ENCODE peak calls at places on chromosomes 7 and 10, in eight cellular contexts. C is endothelial cell; K is AG10803; Z is Peyer's patch; B is cardiac muscle cell; O is body of pancreas; P is type B pancreatic cell; Q is CD8-positive, alpha-beta T cell. S is an unnamed sample.

GRCh38 chr10:87935290-87936141 is 72.1 kb downstream of the PTEN start:
- DNase-seq in C (no peak), K (peak), Z (no peak), B (peak), O (no peak), P (no peak), Q (no peak), S (no peak)

GRCh38 chr10:103855424-103855823 is at the start of gene SH3PXD2A:
- DNase-seq in C (peak), K (peak), Z (no peak), B (peak), O (no peak), P (no peak), Q (no peak), S (no peak)

GRCh38 chr10:43210556-43210955 is 56.3 kb downstream of the RASGEF1A start:
- DNase-seq in C (no peak), K (no peak), Z (no peak), B (no peak), O (no peak), P (no peak), Q (no peak), S (no peak)

GRCh38 chr7:85829817-85830432 is 643.1 kb upstream of the SEMA3D start:
- DNase-seq in C (no peak), K (peak), Z (no peak), B (peak), O (no peak), P (no peak), Q (no peak), S (no peak)

GRCh38 chr7:16548428-16548827 is 21.8 kb downstream of the LRRC72 start:
- DNase-seq in C (no peak), K (no peak), Z (no peak), B (no peak), O (no peak), P (no peak), Q (no peak), S (no peak)

GRCh38 chr7:40850017-40850416 is 715.2 kb downstream of the SUGCT start:
- DNase-seq in C (no peak), K (peak), Z (no peak), B (no peak), O (no peak), P (no peak), Q (no peak), S (no peak)

GRCh38 chr7:38310601-38311057 is 37.2 kb upstream of the TARP start:
- DNase-seq in C (no peak), K (no peak), Z (no peak), B (peak), O (no peak), P (no peak), Q (no peak), S (no peak)

GRCh38 chr7:124893140-124893810 is 36.4 kb downstream of the POT1 start:
- DNase-seq in C (no peak), K (no peak), Z (no peak), B (no peak), O (no peak), P (no peak), Q (no peak), S (no peak)

GRCh38 chr7:409344-410281 is 110.0 kb downstream of the PDGFA start:
- DNase-seq in C (no peak), K (no peak), Z (no peak), B (no peak), O (no peak), P (no peak), Q (no peak), S (no peak)

GRCh38 chr7:128148676-128149075 is 92.4 kb upstream of the LEP start:
- DNase-seq in C (no peak), K (no peak), Z (no peak), B (peak), O (no peak), P (no peak), Q (no peak), S (no peak)

GRCh38 chr10:18229839-18230238 is 89.6 kb downstream of the CACNB2 start:
- DNase-seq in C (no peak), K (peak), Z (no peak), B (no peak), O (no peak), P (no peak), Q (no peak), S (no peak)

GRCh38 chr7:381211-382117 is 91.5 kb downstream of the FOXL3 start:
- DNase-seq in C (no peak), K (no peak), Z (peak), B (no peak), O (peak), P (peak), Q (peak), S (no peak)

GRCh38 chr10:48332166-48332870 is 25.8 kb downstream of the MAPK8 start:
- DNase-seq in C (no peak), K (no peak), Z (no peak), B (no peak), O (no peak), P (no peak), Q (no peak), S (no peak)

GRCh38 chr7:2734084-2734601 is 46.1 kb downstream of the AMZ1 start:
- DNase-seq in C (no peak), K (no peak), Z (no peak), B (no peak), O (no peak), P (peak), Q (no peak), S (no peak)

GRCh38 chr10:51109821-51110533 is 35.7 kb downstream of the PRKG1 start:
- DNase-seq in C (no peak), K (peak), Z (no peak), B (peak), O (no peak), P (no peak), Q (no peak), S (no peak)

GRCh38 chr7:125059861-125060456 is 130.3 kb upstream of the POT1 start:
- DNase-seq in C (no peak), K (peak), Z (no peak), B (peak), O (no peak), P (no peak), Q (no peak), S (no peak)

GRCh38 chr10:64753516-64753915 is 1232.3 kb downstream of the REEP3 start:
- DNase-seq in C (no peak), K (no peak), Z (no peak), B (no peak), O (no peak), P (no peak), Q (no peak), S (no peak)

GRCh38 chr7:74214816-74215630 is 5.2 kb downstream of the LAT2 start:
- DNase-seq in C (no peak), K (no peak), Z (no peak), B (no peak), O (no peak), P (no peak), Q (no peak), S (no peak)

GRCh38 chr10:33116293-33116697 is 158.3 kb upstream of the ITGB1 start:
- DNase-seq in C (peak), K (peak), Z (no peak), B (peak), O (peak), P (no peak), Q (peak), S (no peak)

GRCh38 chr7:19677201-19677600 is 31.6 kb downstream of the POLR1F start:
- DNase-seq in C (no peak), K (peak), Z (no peak), B (peak), O (no peak), P (no peak), Q (no peak), S (no peak)

GRCh38 chr7:79286181-79286580 is 167.3 kb downstream of the MAGI2 start:
- DNase-seq in C (no peak), K (no peak), Z (no peak), B (no peak), O (no peak), P (no peak), Q (no peak), S (no peak)

GRCh38 chr10:114359041-114359952 is 45.0 kb downstream of the AFAP1L2 start:
- DNase-seq in C (no peak), K (no peak), Z (no peak), B (no peak), O (no peak), P (no peak), Q (no peak), S (no peak)

GRCh38 chr10:73905256-73906018 is 5.5 kb upstream of the PLAU start:
- DNase-seq in C (no peak), K (no peak), Z (no peak), B (no peak), O (no peak), P (no peak), Q (no peak), S (no peak)

DNA sequence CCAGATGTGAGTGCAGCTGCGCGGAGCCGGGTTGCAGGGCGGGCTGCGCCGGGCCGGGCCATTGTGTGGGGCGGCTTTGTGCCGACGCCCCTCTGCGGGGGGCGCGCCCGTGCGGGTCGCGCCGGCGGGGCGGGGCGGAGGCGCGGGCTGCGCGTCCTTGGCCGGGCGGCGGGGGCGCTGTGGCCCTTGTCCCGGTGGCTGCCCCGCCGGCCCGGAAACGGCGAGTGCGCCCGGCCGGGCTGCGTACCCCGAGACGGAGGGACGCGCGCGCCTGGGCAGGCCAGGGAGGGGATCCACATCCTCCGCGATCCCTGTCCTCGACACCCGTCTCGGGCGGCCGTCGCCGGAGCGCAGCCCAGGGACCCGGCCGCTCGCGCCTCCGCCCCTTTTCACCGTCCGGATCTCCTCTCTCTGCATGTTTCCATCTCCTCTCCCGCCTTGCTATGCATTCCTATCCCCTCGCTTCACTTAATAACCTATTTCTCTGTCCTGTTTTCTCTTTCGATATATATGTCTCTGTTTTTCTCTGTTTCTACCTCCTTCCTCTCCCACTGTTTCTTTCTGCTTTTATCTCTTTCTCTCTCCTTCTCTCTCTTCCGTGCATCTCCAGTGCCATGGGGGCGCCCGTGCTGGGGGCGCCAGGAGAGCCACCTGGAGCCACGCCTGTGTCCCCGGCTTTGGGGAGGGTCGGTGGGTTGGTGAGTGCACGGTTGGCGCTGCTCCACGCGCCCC is 765 bp downstream of the PFKFB3 start:
- DNase-seq in C (peak), K (peak), Z (peak), B (peak), O (peak), P (peak), Q (peak), S (peak)
- TF ChIP-seq CTCF in C (no peak), K (no peak), Z (peak), B (no peak), O (peak), P (peak), Q (no peak), S (peak)

GRCh38 chr10:5766189-5766588 is 47.0 kb downstream of the GDI2 start:
- DNase-seq in C (no peak), K (no peak), Z (no peak), B (no peak), O (no peak), P (no peak), Q (no peak), S (no peak)
- TF ChIP-seq CTCF in C (no peak), K (no peak), Z (no peak), B (no peak), O (no peak), P (no peak), Q (no peak), S (no peak)

DNA sequence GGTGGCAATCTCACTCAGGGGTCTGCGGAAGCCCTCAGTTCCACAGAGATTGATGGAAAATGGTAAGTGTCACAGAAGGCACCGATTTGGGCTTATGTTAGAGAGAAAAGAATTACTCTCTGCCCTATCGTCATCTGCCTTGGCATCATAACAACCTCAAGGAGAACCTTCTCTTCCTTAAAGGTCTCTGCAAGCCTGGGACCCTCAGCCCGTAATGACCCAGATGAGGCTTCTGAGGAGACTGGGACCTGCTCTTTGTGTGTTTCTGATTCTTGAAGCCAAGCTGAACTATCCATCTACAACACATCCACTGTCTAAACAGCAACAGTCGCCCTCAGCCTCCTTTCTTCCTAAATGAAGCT is 263.1 kb upstream of the AOAH start:
- DNase-seq in C (no peak), K (no peak), Z (no peak), B (no peak), O (no peak), P (no peak), Q (no peak), S (no peak)
- TF ChIP-seq CTCF in C (peak), K (no peak), Z (no peak), B (no peak), O (no peak), P (no peak), Q (no peak), S (no peak)

GRCh38 chr10:15267496-15267895 is 99.0 kb upstream of the NMT2 start:
- DNase-seq in C (no peak), K (no peak), Z (no peak), B (peak), O (no peak), P (no peak), Q (no peak), S (no peak)
- TF ChIP-seq CTCF in C (no peak), K (peak), Z (no peak), B (peak), O (no peak), P (peak), Q (no peak), S (peak)

DNA sequence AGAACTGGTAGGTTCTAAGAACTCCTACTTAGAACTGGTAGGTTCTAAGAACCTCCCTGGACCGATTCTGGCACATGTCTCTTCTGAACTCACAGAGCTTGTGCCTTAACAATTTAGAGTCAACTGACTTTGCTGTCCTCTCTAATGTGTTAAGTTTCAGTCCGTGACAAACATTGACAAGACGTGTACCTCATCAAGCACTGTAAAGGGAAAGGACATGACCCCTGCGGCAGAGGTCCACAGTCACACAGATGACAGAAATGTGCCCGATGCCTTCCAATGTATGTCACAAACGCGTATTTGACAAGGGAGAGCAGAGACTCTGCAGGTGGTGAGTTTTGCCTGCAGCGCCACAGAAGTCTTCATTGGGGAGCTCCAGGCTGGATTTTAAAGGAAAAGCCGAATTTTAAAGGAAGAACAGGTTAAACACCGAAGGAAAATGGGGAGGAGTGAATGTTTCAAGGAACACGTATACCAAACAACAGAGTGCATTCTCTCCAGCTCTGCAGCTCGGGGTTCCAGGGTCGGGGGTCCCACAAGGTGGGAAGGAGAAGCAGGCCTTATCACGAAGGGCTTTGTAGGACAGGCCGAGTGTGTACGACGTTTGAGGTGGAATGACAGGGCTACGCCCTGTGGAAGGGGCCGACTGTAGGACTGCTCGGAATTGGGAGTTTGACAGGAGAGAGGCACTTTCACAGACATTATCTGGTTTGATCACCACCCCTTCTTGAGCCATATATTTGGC is 161.2 kb upstream of the KLF14 start:
- DNase-seq in C (no peak), K (no peak), Z (no peak), B (no peak), O (no peak), P (no peak), Q (no peak), S (no peak)
- TF ChIP-seq CTCF in C (no peak), K (no peak), Z (no peak), B (no peak), O (no peak), P (no peak), Q (no peak), S (no peak)

S was measured in GM10248.